ENCODE peak calls at places on chromosomes 11 and 22, in eight cellular contexts. One of them, this sample, is unnamed.

GRCh38 chr22:36253523-36254490 is 874 bp downstream of the APOL1 start:
- DNase-seq in IMR-90: no peak
- DNase-seq in adrenal gland: peak; percentile 67
- DNase-seq in MM.1S: no peak
- DNase-seq in heart right ventricle: no peak
- DNase-seq in tibial nerve: peak; percentile 68
- DNase-seq in epithelial cell of esophagus: no peak
- DNase-seq in upper lobe of right lung: no peak
- DNase-seq in this sample: no peak

GRCh38 chr11:108895579-108896480 is 231.0 kb downstream of the DDX10 start:
- DNase-seq in IMR-90: peak; percentile 46
- DNase-seq in upper lobe of right lung: no peak
- DNase-seq in epithelial cell of esophagus: peak; percentile 78
- DNase-seq in MM.1S: no peak
- DNase-seq in adrenal gland: no peak
- DNase-seq in tibial nerve: no peak
- DNase-seq in heart right ventricle: no peak
- DNase-seq in this sample: peak; percentile 26

GRCh38 chr22:30044369-30044768 is 35.9 kb upstream of the HORMAD2 start:
- DNase-seq in tibial nerve: no peak
- DNase-seq in MM.1S: no peak
- DNase-seq in heart right ventricle: no peak
- DNase-seq in adrenal gland: no peak
- DNase-seq in IMR-90: peak; percentile 93
- DNase-seq in epithelial cell of esophagus: peak; percentile 91
- DNase-seq in upper lobe of right lung: no peak
- DNase-seq in this sample: no peak

GRCh38 chr11:121270286-121270685 is 22.3 kb upstream of the SC5D start:
- DNase-seq in tibial nerve: no peak
- DNase-seq in IMR-90: no peak
- DNase-seq in upper lobe of right lung: no peak
- DNase-seq in MM.1S: no peak
- DNase-seq in epithelial cell of esophagus: no peak
- DNase-seq in adrenal gland: no peak
- DNase-seq in heart right ventricle: no peak
- DNase-seq in this sample: no peak

GRCh38 chr11:119843760-119844330 is 114.8 kb upstream of the NECTIN1 start:
- DNase-seq in epithelial cell of esophagus: peak; percentile 54
- DNase-seq in adrenal gland: no peak
- DNase-seq in MM.1S: no peak
- DNase-seq in heart right ventricle: no peak
- DNase-seq in IMR-90: no peak
- DNase-seq in upper lobe of right lung: no peak
- DNase-seq in tibial nerve: no peak
- DNase-seq in this sample: no peak

GRCh38 chr11:326842-327580 is 6.4 kb upstream of the IFITM3 start:
- DNase-seq in tibial nerve: peak; percentile 91
- DNase-seq in heart right ventricle: peak; percentile 84
- DNase-seq in epithelial cell of esophagus: no peak
- DNase-seq in adrenal gland: peak; percentile 95
- DNase-seq in IMR-90: peak; percentile 42
- DNase-seq in MM.1S: no peak
- DNase-seq in upper lobe of right lung: peak; percentile 83
- DNase-seq in this sample: peak; percentile 94

GRCh38 chr11:8593935-8594909 is at the start of gene STK33:
- DNase-seq in IMR-90: no peak
- DNase-seq in epithelial cell of esophagus: peak; percentile 18
- DNase-seq in heart right ventricle: peak; percentile 63
- DNase-seq in adrenal gland: peak; percentile 76
- DNase-seq in tibial nerve: no peak
- DNase-seq in MM.1S: peak; percentile 91
- DNase-seq in upper lobe of right lung: peak; percentile 89
- DNase-seq in this sample: peak; percentile 82

GRCh38 chr22:49637255-49637760 is 190.4 kb downstream of the BRD1 start:
- DNase-seq in upper lobe of right lung: no peak
- DNase-seq in IMR-90: no peak
- DNase-seq in MM.1S: no peak
- DNase-seq in epithelial cell of esophagus: no peak
- DNase-seq in tibial nerve: no peak
- DNase-seq in adrenal gland: no peak
- DNase-seq in heart right ventricle: no peak
- DNase-seq in this sample: no peak

DNA sequence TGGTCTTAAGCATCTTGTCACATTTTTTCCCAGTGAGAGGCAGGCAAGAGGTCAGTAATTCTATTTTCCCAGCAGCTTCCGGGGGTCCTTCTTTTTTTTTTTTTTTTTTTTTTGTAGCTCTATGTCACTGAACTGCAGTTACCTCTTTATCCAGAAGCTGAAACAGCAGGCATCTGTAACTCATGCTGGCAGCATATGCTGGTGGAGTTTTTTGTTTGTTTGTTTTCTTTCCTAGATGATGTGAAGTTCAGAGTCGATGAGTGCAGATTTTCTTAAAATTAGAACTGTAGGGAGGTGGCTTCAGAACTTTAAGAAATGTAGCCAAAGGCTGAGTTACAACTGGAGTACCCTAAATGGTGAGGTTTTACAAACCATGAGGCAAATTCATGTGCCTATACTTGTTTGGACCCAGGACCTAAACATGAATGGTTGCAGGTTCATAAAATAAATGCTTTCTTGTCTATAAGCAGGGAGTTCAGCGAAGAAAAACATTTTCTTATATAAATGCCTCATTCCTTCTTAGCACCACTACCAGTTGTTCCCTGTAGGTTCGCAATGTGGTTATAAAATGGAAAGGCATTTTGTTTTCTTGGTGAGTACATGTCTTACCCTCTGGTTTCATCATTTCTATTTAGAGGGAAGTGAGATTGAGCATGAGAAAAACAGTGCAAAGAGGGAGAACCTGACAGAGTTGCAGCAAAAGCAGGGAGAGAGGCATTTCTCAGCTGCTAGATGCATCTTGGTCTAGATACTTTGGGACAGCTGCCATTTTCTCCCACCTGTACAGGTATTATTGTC is 84.0 kb downstream of the TRIM44 start:
- DNase-seq in adrenal gland: no peak
- DNase-seq in heart right ventricle: no peak
- DNase-seq in IMR-90: peak; percentile 41
- DNase-seq in upper lobe of right lung: no peak
- DNase-seq in epithelial cell of esophagus: no peak
- DNase-seq in MM.1S: no peak
- DNase-seq in tibial nerve: no peak
- DNase-seq in this sample: no peak
- TF ChIP-seq CTCF in adrenal gland: no peak
- TF ChIP-seq CTCF in heart right ventricle: no peak
- TF ChIP-seq CTCF in IMR-90: no peak
- TF ChIP-seq CTCF in upper lobe of right lung: no peak
- TF ChIP-seq CTCF in epithelial cell of esophagus: no peak
- TF ChIP-seq CTCF in MM.1S: no peak
- TF ChIP-seq CTCF in tibial nerve: no peak
- TF ChIP-seq CTCF in this sample: no peak

GRCh38 chr11:1854132-1854948 is 1.5 kb downstream of the LSP1 start:
- DNase-seq in upper lobe of right lung: no peak
- DNase-seq in tibial nerve: no peak
- DNase-seq in heart right ventricle: no peak
- DNase-seq in IMR-90: no peak
- DNase-seq in epithelial cell of esophagus: no peak
- DNase-seq in adrenal gland: no peak
- DNase-seq in MM.1S: no peak
- DNase-seq in this sample: peak; percentile 84

GRCh38 chr11:1852885-1853284 is at the start of gene LSP1:
- DNase-seq in tibial nerve: no peak
- DNase-seq in MM.1S: peak; percentile 88
- DNase-seq in upper lobe of right lung: peak; percentile 80
- DNase-seq in epithelial cell of esophagus: no peak
- DNase-seq in IMR-90: no peak
- DNase-seq in heart right ventricle: peak; percentile 25
- DNase-seq in adrenal gland: no peak
- DNase-seq in this sample: peak; percentile 98

GRCh38 chr11:1852271-1852877 is 510 bp upstream of the LSP1 start:
- DNase-seq in MM.1S: peak; percentile 12
- DNase-seq in heart right ventricle: no peak
- DNase-seq in adrenal gland: no peak
- DNase-seq in tibial nerve: no peak
- DNase-seq in epithelial cell of esophagus: no peak
- DNase-seq in IMR-90: no peak
- DNase-seq in upper lobe of right lung: no peak
- DNase-seq in this sample: no peak

GRCh38 chr11:1853376-1854131 is 670 bp downstream of the LSP1 start:
- DNase-seq in MM.1S: peak; percentile 19
- DNase-seq in epithelial cell of esophagus: no peak
- DNase-seq in upper lobe of right lung: no peak
- DNase-seq in heart right ventricle: no peak
- DNase-seq in tibial nerve: no peak
- DNase-seq in adrenal gland: no peak
- DNase-seq in IMR-90: no peak
- DNase-seq in this sample: peak; percentile 29

GRCh38 chr11:1851437-1852180 is 1.3 kb upstream of the LSP1 start:
- DNase-seq in tibial nerve: no peak
- DNase-seq in adrenal gland: no peak
- DNase-seq in heart right ventricle: no peak
- DNase-seq in MM.1S: no peak
- DNase-seq in IMR-90: no peak
- DNase-seq in upper lobe of right lung: no peak
- DNase-seq in epithelial cell of esophagus: no peak
- DNase-seq in this sample: peak; percentile 25
- H3K4me3 ChIP-seq in tibial nerve: no peak overlapping the region
- H3K4me3 ChIP-seq in adrenal gland: no peak overlapping the region
- H3K4me3 ChIP-seq in heart right ventricle: no peak overlapping the region
- H3K4me3 ChIP-seq in MM.1S: no peak overlapping the region
- H3K4me3 ChIP-seq in IMR-90: no peak overlapping the region
- H3K4me3 ChIP-seq in upper lobe of right lung: no peak overlapping the region
- H3K4me3 ChIP-seq in epithelial cell of esophagus: no peak overlapping the region
- H3K4me3 ChIP-seq in this sample: peak overlapping the region; percentile 80

GRCh38 chr11:102325088-102325487 is 7.8 kb downstream of the BIRC3 start:
- DNase-seq in tibial nerve: no peak
- DNase-seq in IMR-90: no peak
- DNase-seq in MM.1S: no peak
- DNase-seq in adrenal gland: no peak
- DNase-seq in upper lobe of right lung: no peak
- DNase-seq in heart right ventricle: no peak
- DNase-seq in epithelial cell of esophagus: peak; percentile 39
- DNase-seq in this sample: peak; percentile 51
- TF ChIP-seq CTCF in tibial nerve: no peak
- TF ChIP-seq CTCF in IMR-90: no peak
- TF ChIP-seq CTCF in MM.1S: no peak
- TF ChIP-seq CTCF in adrenal gland: no peak
- TF ChIP-seq CTCF in upper lobe of right lung: no peak
- TF ChIP-seq CTCF in heart right ventricle: no peak
- TF ChIP-seq CTCF in epithelial cell of esophagus: peak; percentile 8
- TF ChIP-seq CTCF in this sample: no peak

GRCh38 chr11:111574373-111575230 is 27.6 kb upstream of the SIK2 start:
- DNase-seq in upper lobe of right lung: no peak
- DNase-seq in MM.1S: no peak
- DNase-seq in heart right ventricle: no peak
- DNase-seq in adrenal gland: no peak
- DNase-seq in IMR-90: no peak
- DNase-seq in tibial nerve: no peak
- DNase-seq in epithelial cell of esophagus: no peak
- DNase-seq in this sample: no peak
- H3K4me3 ChIP-seq in upper lobe of right lung: peak overlapping the region; percentile 17
- H3K4me3 ChIP-seq in MM.1S: no peak overlapping the region
- H3K4me3 ChIP-seq in heart right ventricle: no peak overlapping the region
- H3K4me3 ChIP-seq in adrenal gland: no peak overlapping the region
- H3K4me3 ChIP-seq in IMR-90: no peak overlapping the region
- H3K4me3 ChIP-seq in tibial nerve: no peak overlapping the region
- H3K4me3 ChIP-seq in epithelial cell of esophagus: no peak overlapping the region
- H3K4me3 ChIP-seq in this sample: peak overlapping the region; percentile 26

This sample was measured in GM12865.